ENCODE peak calls at places on chromosome 14, in nine cellular contexts. A is GM06990; X is thoracic aorta; S is left lung; E is Calu3; J is GM10248; Q is testis; H is CD8-positive, alpha-beta T cell; D is Peyer's patch. K is an unnamed sample.

GRCh38 chr14:64994540-64994939 is 7.8 kb downstream of the FNTB start:
- DNase-seq in E (no peak), H (no peak), A (no peak), X (no peak), Q (no peak), J (no peak), S (no peak), D (no peak), K (no peak)

GRCh38 chr14:99134333-99135046 is 137.5 kb downstream of the BCL11B start:
- DNase-seq in H (no peak), S (no peak), X (no peak), J (no peak), A (no peak), E (no peak), D (no peak), Q (no peak), K (peak; percentile 35)

GRCh38 chr14:90663680-90664079 is 152.6 kb downstream of the TTC7B start:
- DNase-seq in S (no peak), H (no peak), X (no peak), D (no peak), A (no peak), E (no peak), J (no peak), Q (no peak), K (no peak)

GRCh38 chr14:68164723-68165122 is 345.1 kb downstream of the RAD51B start:
- DNase-seq in Q (no peak), H (no peak), A (no peak), E (peak; percentile 20), D (no peak), J (no peak), X (no peak), S (no peak), K (no peak)

GRCh38 chr14:100159107-100159864 is at the start of gene DEGS2:
- DNase-seq in D (peak; percentile 91), Q (peak; percentile 43), A (peak; percentile 68), S (no peak), X (no peak), H (peak; percentile 50), E (peak; percentile 59), J (peak; percentile 84), K (peak; percentile 53)

GRCh38 chr14:79278798-79279644 is 932.3 kb downstream of the DIO2 start:
- DNase-seq in S (peak; percentile 84), H (no peak), A (peak; percentile 5), X (peak; percentile 45), J (no peak), Q (peak; percentile 77), E (no peak), D (peak; percentile 74), K (peak; percentile 86)

GRCh38 chr14:105767315-105767714 is 240.9 kb downstream of the TMEM121 start:
- DNase-seq in X (no peak), A (no peak), Q (no peak), H (no peak), S (no peak), E (no peak), J (no peak), D (peak; percentile 27), K (no peak)

GRCh38 chr14:40119765-40120164 is 687.5 kb upstream of the FBXO33 start:
- DNase-seq in A (no peak), D (no peak), Q (no peak), H (no peak), J (no peak), S (no peak), E (no peak), X (no peak), K (no peak)

GRCh38 chr14:90508536-90509254 is 111.9 kb downstream of the CALM1 start:
- DNase-seq in A (no peak), S (peak; percentile 60), J (no peak), Q (no peak), D (no peak), X (no peak), E (peak; percentile 88), H (no peak), K (peak; percentile 78)

DNA sequence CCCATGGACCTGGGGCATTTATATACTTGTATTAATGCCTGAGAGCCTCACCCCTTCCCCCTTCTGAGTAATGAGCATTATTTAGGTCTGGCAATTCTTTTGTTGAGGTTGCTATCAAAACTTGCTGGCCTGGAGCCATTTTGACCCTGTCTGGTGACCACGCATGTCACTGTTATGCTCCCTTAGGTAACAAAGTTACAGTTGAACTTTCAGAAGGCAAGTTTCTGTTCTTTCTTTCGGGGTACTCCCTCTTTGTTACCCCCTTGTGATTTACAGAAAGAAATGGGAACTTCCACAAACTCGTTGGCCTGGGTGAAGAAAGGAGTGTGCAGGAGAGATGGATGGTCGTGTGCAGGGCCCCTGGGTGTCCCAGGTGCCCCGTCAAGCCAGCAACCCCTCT is 305.4 kb downstream of the DPF3 start:
- DNase-seq in E (no peak), S (no peak), J (peak; percentile 41), A (no peak), Q (peak; percentile 22), X (no peak), D (no peak), H (no peak), K (no peak)
- TF ChIP-seq CTCF in E (no peak), S (no peak), J (no peak), A (no peak), Q (no peak), X (no peak), D (no peak), H (no peak), K (no peak)

GRCh38 chr14:32667791-32668190 is 270.9 kb upstream of the NPAS3 start:
- DNase-seq in D (no peak), J (no peak), X (no peak), S (no peak), Q (no peak), H (no peak), A (no peak), E (no peak), K (no peak)

GRCh38 chr14:32667287-32667686 is 271.4 kb upstream of the NPAS3 start:
- DNase-seq in H (no peak), D (no peak), X (no peak), J (no peak), A (no peak), S (no peak), Q (no peak), E (no peak), K (no peak)

GRCh38 chr14:32669416-32669815 is 269.3 kb upstream of the NPAS3 start:
- DNase-seq in A (no peak), Q (no peak), S (no peak), E (no peak), H (no peak), D (no peak), J (no peak), X (no peak), K (no peak)

GRCh38 chr14:32662234-32662633 is 276.4 kb upstream of the NPAS3 start:
- DNase-seq in E (no peak), S (no peak), Q (no peak), H (no peak), J (no peak), X (no peak), A (no peak), D (no peak), K (no peak)

GRCh38 chr14:32666310-32666709 is 272.4 kb upstream of the NPAS3 start:
- DNase-seq in A (no peak), H (no peak), X (no peak), J (no peak), E (no peak), Q (no peak), S (no peak), D (no peak), K (no peak)
- TF ChIP-seq CTCF in A (no peak), H (no peak), X (no peak), J (no peak), E (no peak), Q (no peak), S (no peak), D (no peak), K (no peak)

GRCh38 chr14:26730929-26731618 is 133.2 kb upstream of the NOVA1 start:
- DNase-seq in S (no peak), D (no peak), H (no peak), A (no peak), E (no peak), Q (peak; percentile 58), J (no peak), X (no peak), K (no peak)
- TF ChIP-seq CTCF in S (no peak), D (no peak), H (no peak), A (no peak), E (no peak), Q (peak; percentile 41), J (no peak), X (peak; percentile 17), K (peak; percentile 26)

DNA sequence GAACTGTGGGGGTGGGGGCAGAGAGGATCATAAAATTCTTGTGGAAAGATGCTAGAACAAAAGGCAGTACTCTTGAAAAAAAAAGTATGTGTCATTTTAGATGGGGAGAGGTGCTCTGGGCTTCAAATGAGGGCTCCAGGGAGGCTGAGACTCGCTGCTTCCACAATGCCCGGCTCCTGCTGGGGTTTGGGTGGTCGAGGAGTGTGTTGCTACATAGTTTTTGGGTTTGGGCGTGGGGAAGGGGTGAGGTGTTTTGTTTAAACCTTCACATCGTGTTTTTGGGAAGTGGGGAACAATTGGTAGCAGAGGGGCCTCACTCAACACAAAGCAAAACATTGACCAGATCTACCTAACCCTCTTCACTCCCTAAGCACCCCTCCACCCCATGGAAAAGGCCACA is 8.1 kb downstream of the ISCA2 start:
- DNase-seq in S (no peak), J (no peak), A (no peak), H (no peak), E (no peak), D (no peak), X (no peak), Q (no peak), K (no peak)
- TF ChIP-seq CTCF in S (no peak), J (no peak), A (no peak), H (no peak), E (no peak), D (no peak), X (no peak), Q (no peak), K (no peak)

GRCh38 chr14:54566152-54566409 is 847 bp upstream of the SAMD4A start:
- DNase-seq in S (no peak), A (no peak), X (no peak), D (no peak), J (no peak), H (no peak), E (no peak), Q (no peak), K (no peak)

GRCh38 chr14:54566410-54567223 is at the start of gene SAMD4A:
- DNase-seq in J (peak; percentile 76), X (peak; percentile 25), H (peak; percentile 19), D (peak; percentile 79), S (peak; percentile 88), Q (peak; percentile 77), E (peak; percentile 72), A (peak; percentile 78), K (peak; percentile 71)

GRCh38 chr14:54564071-54564798 is 2.7 kb upstream of the SAMD4A start:
- DNase-seq in D (no peak), S (no peak), X (no peak), Q (no peak), J (peak; percentile 28), A (peak; percentile 41), H (no peak), E (no peak), K (no peak)

GRCh38 chr14:54564799-54565235 is 2.1 kb upstream of the SAMD4A start:
- DNase-seq in D (no peak), Q (peak; percentile 38), J (no peak), X (no peak), H (no peak), S (no peak), E (no peak), A (no peak), K (no peak)

GRCh38 chr14:54565236-54566151 is 1.4 kb upstream of the SAMD4A start:
- DNase-seq in Q (peak; percentile 93), A (peak; percentile 78), H (peak; percentile 65), E (peak; percentile 89), S (peak; percentile 93), D (peak; percentile 95), X (peak; percentile 92), J (peak; percentile 86), K (peak; percentile 87)
- TF ChIP-seq CTCF in Q (peak; percentile 10), A (peak; percentile 38), H (no peak), E (no peak), S (no peak), D (no peak), X (peak; percentile 20), J (peak; percentile 19), K (no peak)

K was measured in mesothelial cell of epicardium.